ENCODE peak calls at places on chromosomes 16 and 17, in ten cellular contexts. A is amygdala; T is HAP-1; K is activated CD4-positive, alpha-beta T cell treated with anti-CD3 and anti-CD28 coated beads, Interleukin-2, amount 50 U/mL, for 1 hour; G is H9; R is Daoy; W is stimulated activated CD8-positive, alpha-beta memory T cell treated with anti-CD3 and anti-CD28 coated beads, Interleukin-2, amount 100 ng/mL, for 48 hours; C is NCI-H1417; B is neural progenitor cell; J is HEK293T. Q is an unnamed sample.

GRCh38 chr17:50952889-50953288 is 86.7 kb upstream of the TOB1 start:
- DNase-seq in A (no peak), T (no peak), K (no peak), G (no peak), R (no peak), W (no peak), C (no peak), B (no peak), J (no peak), Q (no peak)

GRCh38 chr17:39555368-39555767 is 52.4 kb downstream of the NEUROD2 start:
- DNase-seq in A (no peak), T (no peak), K (no peak), G (no peak), R (no peak), W (no peak), C (no peak), B (no peak), J (no peak), Q (no peak)

GRCh38 chr17:50196826-50197225 is 4.6 kb downstream of the COL1A1 start:
- DNase-seq in A (no peak), T (no peak), K (no peak), G (no peak), R (no peak), W (no peak), C (no peak), B (no peak), J (no peak), Q (no peak)

GRCh38 chr17:10631048-10631700 is 25.9 kb downstream of the MYH3 start:
- DNase-seq in A (peak), T (peak), K (no peak), G (peak), R (peak), W (peak), C (no peak), B (peak), J (peak), Q (peak)

GRCh38 chr17:9971991-9972390 is 66.9 kb upstream of the RCVRN start:
- DNase-seq in A (peak), T (no peak), K (no peak), G (no peak), R (peak), W (no peak), C (no peak), B (no peak), J (peak), Q (no peak)

GRCh38 chr16:50284131-50284911 is 18.0 kb downstream of the ADCY7 start:
- DNase-seq in A (no peak), T (no peak), K (no peak), G (no peak), R (no peak), W (no peak), C (no peak), B (no peak), J (no peak), Q (no peak)

GRCh38 chr17:17846003-17846402 is 9.2 kb upstream of the SREBF1 start:
- DNase-seq in A (no peak), T (no peak), K (no peak), G (no peak), R (no peak), W (no peak), C (no peak), B (no peak), J (no peak), Q (no peak)

GRCh38 chr16:54890381-54890780 is 40.3 kb upstream of the IRX5 start:
- DNase-seq in A (no peak), T (no peak), K (no peak), G (no peak), R (no peak), W (no peak), C (no peak), B (no peak), J (no peak), Q (no peak)

GRCh38 chr17:43427362-43428043 is 28.7 kb downstream of the ARL4D start:
- DNase-seq in A (no peak), T (no peak), K (no peak), G (no peak), R (no peak), W (no peak), C (no peak), B (no peak), J (no peak), Q (no peak)

GRCh38 chr17:27430383-27430840 is 25.8 kb upstream of the KSR1 start:
- DNase-seq in A (no peak), T (no peak), K (no peak), G (no peak), R (no peak), W (no peak), C (no peak), B (no peak), J (no peak), Q (no peak)

GRCh38 chr16:14240216-14240843 is 169.2 kb downstream of the MRTFB start:
- DNase-seq in A (no peak), T (no peak), K (no peak), G (no peak), R (no peak), W (no peak), C (no peak), B (no peak), J (no peak), Q (no peak)

GRCh38 chr16:2054543-2055245 is 6.9 kb downstream of the TSC2 start:
- DNase-seq in A (no peak), T (no peak), K (no peak), G (no peak), R (no peak), W (no peak), C (peak), B (no peak), J (no peak), Q (no peak)

Q was measured in iPS-NIHi11.